ENCODE peak calls at places on chromosomes 5 and 9, in four cellular contexts. E, R, Z and S are unnamed samples.

GRCh38 chr5:66864240-66864884 is 268.2 kb downstream of the MAST4 start:
- DNase-seq in R (peak; percentile 7), Z (peak; percentile 22), E (no peak), S (peak; percentile 8)

GRCh38 chr5:72487151-72487550 is 20.1 kb downstream of the ZNF366 start:
- DNase-seq in R (no peak), Z (no peak), E (no peak), S (no peak)

GRCh38 chr5:29469581-29469980 is 1723.9 kb upstream of the CDH6 start:
- DNase-seq in R (no peak), E (no peak), Z (no peak), S (no peak)

GRCh38 chr5:66814146-66814991 is 218.2 kb downstream of the MAST4 start:
- DNase-seq in Z (peak; percentile 8), E (peak; percentile 57), R (peak; percentile 66), S (peak; percentile 14)

GRCh38 chr9:25742241-25742640 is 64.0 kb upstream of the TUSC1 start:
- DNase-seq in Z (no peak), E (no peak), R (peak; percentile 47), S (no peak)

GRCh38 chr5:79172269-79172668 is 60.7 kb downstream of the BHMT start:
- DNase-seq in E (no peak), Z (no peak), R (no peak), S (no peak)

GRCh38 chr9:97985058-97985861 is 2.1 kb downstream of the ANP32B start:
- DNase-seq in R (peak; percentile 40), E (peak; percentile 26), Z (no peak), S (no peak)

GRCh38 chr5:61274561-61274960 is 57.5 kb upstream of the ZSWIM6 start:
- DNase-seq in Z (no peak), R (no peak), E (no peak), S (no peak)

GRCh38 chr9:79581794-79582193 is 10.0 kb downstream of the TLE4 start:
- DNase-seq in E (no peak), Z (peak; percentile 73), R (peak; percentile 46), S (peak; percentile 73)

GRCh38 chr5:84693256-84693655 is 308.6 kb upstream of the EDIL3 start:
- DNase-seq in E (no peak), R (no peak), Z (no peak), S (no peak)

GRCh38 chr9:97237311-97237786 is 70.1 kb upstream of the CCDC180 start:
- DNase-seq in E (no peak), R (peak; percentile 66), Z (no peak), S (no peak)

GRCh38 chr5:26622947-26623346 is 415.4 kb downstream of the CDH9 start:
- DNase-seq in Z (no peak), R (no peak), E (no peak), S (no peak)

GRCh38 chr5:177546262-177546741 is 8.1 kb downstream of the FAM193B start:
- DNase-seq in E (no peak), R (peak; percentile 46), Z (peak; percentile 97), S (peak; percentile 99)

GRCh38 chr9:38363589-38363925 is 28.9 kb upstream of the ALDH1B1 start:
- DNase-seq in R (no peak), Z (no peak), E (no peak), S (no peak)

GRCh38 chr5:27598576-27598975 is 560.2 kb upstream of the CDH9 start:
- DNase-seq in Z (no peak), E (no peak), R (no peak), S (peak; percentile 10)

GRCh38 chr5:126516852-126517251 is 78.2 kb downstream of the ALDH7A1 start:
- DNase-seq in Z (no peak), R (no peak), E (no peak), S (no peak)

GRCh38 chr5:36741138-36741537 is 134.7 kb downstream of the SLC1A3 start:
- DNase-seq in E (no peak), Z (no peak), R (peak; percentile 5), S (no peak)

GRCh38 chr5:150778103-150778516 is 447 bp upstream of the SMIM3 start:
- DNase-seq in E (no peak), Z (no peak), R (no peak), S (no peak)

GRCh38 chr5:1008451-1009358 is at the start of gene NKD2:
- DNase-seq in Z (no peak), E (peak; percentile 87), R (peak; percentile 26), S (no peak)

GRCh38 chr5:140358738-140359310 is 1.2 kb upstream of the SLC4A9 start:
- DNase-seq in E (peak; percentile 53), Z (no peak), R (peak; percentile 48), S (no peak)

GRCh38 chr9:124660341-124660801 is 110.7 kb downstream of the NR6A1 start:
- DNase-seq in Z (peak; percentile 17), R (peak; percentile 79), E (peak; percentile 12), S (no peak)

GRCh38 chr5:145295236-145295635 is 539.9 kb downstream of the PRELID2 start:
- DNase-seq in Z (no peak), R (no peak), E (no peak), S (no peak)

GRCh38 chr9:89810434-89810833 is 205.6 kb downstream of the GADD45G start:
- DNase-seq in Z (no peak), R (peak; percentile 59), E (no peak), S (no peak)

GRCh38 chr5:32193591-32193990 is 19.5 kb upstream of the GOLPH3 start:
- DNase-seq in Z (no peak), R (no peak), E (peak; percentile 52), S (no peak)

GRCh38 chr5:66877843-66878242 is 281.6 kb downstream of the MAST4 start:
- DNase-seq in Z (no peak), R (no peak), E (no peak), S (no peak)

GRCh38 chr5:45521067-45521466 is 175.1 kb downstream of the HCN1 start:
- DNase-seq in E (no peak), R (peak; percentile 55), Z (peak; percentile 0), S (no peak)

GRCh38 chr5:42993516-42994284 is 46.4 kb downstream of the ANXA2R start:
- DNase-seq in E (no peak), Z (no peak), R (no peak), S (peak; percentile 82)

GRCh38 chr5:109692011-109692410 is 2.3 kb downstream of the MAN2A1 start:
- DNase-seq in Z (no peak), E (no peak), R (no peak), S (peak; percentile 49)

GRCh38 chr9:3664044-3664443 is 138.2 kb upstream of the RFX3 start:
- DNase-seq in R (no peak), E (no peak), Z (no peak), S (no peak)

GRCh38 chr9:503881-504852 is 289.5 kb downstream of the DOCK8 start:
- DNase-seq in R (peak; percentile 87), E (peak; percentile 75), Z (peak; percentile 4), S (no peak)

GRCh38 chr5:10760976-10761841 is at the start of gene DAP:
- DNase-seq in E (peak; percentile 92), Z (peak; percentile 76), R (peak; percentile 89), S (peak; percentile 35)

GRCh38 chr5:173770637-173771036 is 117.5 kb upstream of the CPEB4 start:
- DNase-seq in E (no peak), Z (no peak), R (no peak), S (no peak)

GRCh38 chr5:1244976-1245375 is 19.8 kb downstream of the SLC6A18 start:
- DNase-seq in Z (no peak), E (peak; percentile 22), R (no peak), S (no peak)